ENCODE peak calls at places on chromosomes 6 and 20, in six cellular contexts. H is HepG2, J is HCT116, A is GM12878, G is H1, L is K562. E is an unnamed sample. For H3K4me1, the result is how much of the 10 kb centered on the place peaks cover.

GRCh38 chr6:132445201-132445951 is 44.1 kb upstream of the MOXD1 start:
- DNase-seq in H (no peak), J (no peak), A (no peak), G (no peak), L (no peak), E (no peak)

GRCh38 chr20:57315083-57315963 is 14.3 kb upstream of the SPO11 start:
- DNase-seq in H (no peak), J (no peak), A (no peak), G (no peak), L (no peak), E (no peak)

GRCh38 chr6:99241905-99242534 is 107.5 kb downstream of the FAXC start:
- DNase-seq in H (peak), J (peak), A (no peak), G (no peak), L (peak), E (peak)

GRCh38 chr6:128290221-128290620 is 230.2 kb downstream of the PTPRK start:
- DNase-seq in H (no peak), J (no peak), A (no peak), G (no peak), L (no peak), E (no peak)

GRCh38 chr6:8820313-8820712 is 385.0 kb upstream of the SLC35B3 start:
- DNase-seq in H (no peak), J (no peak), A (no peak), G (no peak), L (no peak), E (no peak)

GRCh38 chr6:43781941-43782704 is 12.1 kb downstream of the VEGFA start:
- DNase-seq in H (no peak), J (no peak), A (no peak), G (no peak), L (no peak), E (no peak)

GRCh38 chr20:16749573-16749972 is 1.4 kb downstream of the OTOR start:
- DNase-seq in H (peak), J (no peak), A (no peak), G (no peak), L (peak), E (no peak)

GRCh38 chr6:144123836-144124235 is 26.5 kb upstream of the STX11 start:
- DNase-seq in H (no peak), J (no peak), A (no peak), G (no peak), L (no peak), E (no peak)

GRCh38 chr6:144311361-144311760 is 26.2 kb downstream of the UTRN start:
- DNase-seq in H (no peak), J (no peak), A (no peak), G (no peak), L (no peak), E (no peak)

GRCh38 chr20:60718743-60719142 is 533.3 kb upstream of the CDH4 start:
- DNase-seq in H (no peak), J (no peak), A (no peak), G (no peak), L (peak), E (no peak)

GRCh38 chr6:225121-225721 is 67.1 kb upstream of the DUSP22 start:
- DNase-seq in H (no peak), J (no peak), A (peak), G (no peak), L (no peak), E (no peak)

DNA sequence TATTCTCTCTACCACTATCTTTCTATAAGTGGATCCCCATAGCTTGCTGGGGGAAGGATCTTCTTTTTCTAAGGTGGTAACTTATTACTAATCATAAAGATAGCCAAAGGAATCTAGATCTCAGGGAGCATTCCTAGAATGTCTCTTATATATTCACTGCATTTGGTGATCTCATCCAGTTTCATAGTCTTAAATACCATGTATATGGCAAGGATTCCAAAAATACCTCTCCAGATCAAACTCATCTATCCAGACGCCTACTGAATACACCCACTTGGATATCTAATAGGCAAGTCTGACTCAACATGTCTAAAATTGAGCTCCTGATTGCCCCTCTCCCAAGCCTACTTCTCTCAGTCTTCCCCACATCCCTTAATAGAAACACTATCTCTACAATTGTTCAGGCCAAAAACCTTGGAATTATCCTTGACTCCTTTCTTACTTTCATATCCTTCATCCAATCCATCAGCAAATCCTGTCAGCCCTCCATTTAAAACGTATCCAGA is 264.4 kb downstream of the HACE1 start:
- DNase-seq in H (no peak), J (no peak), A (no peak), G (no peak), L (no peak), E (no peak)
- H3K4me3 ChIP-seq in H (no peak), J (no peak), A (no peak), G (no peak), L (no peak), E (no peak)

GRCh38 chr6:36824262-36824661 is 15.0 kb downstream of the CPNE5 start:
- DNase-seq in H (no peak), J (no peak), A (no peak), G (no peak), L (no peak), E (no peak)

GRCh38 chr6:36826520-36827227 is 12.6 kb downstream of the CPNE5 start:
- DNase-seq in H (no peak), J (no peak), A (no peak), G (no peak), L (no peak), E (no peak)

GRCh38 chr6:36827261-36828079 is 11.8 kb downstream of the CPNE5 start:
- DNase-seq in H (no peak), J (no peak), A (no peak), G (no peak), L (peak), E (no peak)

GRCh38 chr6:36825452-36825851 is 13.8 kb downstream of the CPNE5 start:
- DNase-seq in H (no peak), J (no peak), A (no peak), G (no peak), L (peak), E (no peak)

GRCh38 chr6:36825996-36826395 is 13.2 kb downstream of the CPNE5 start:
- DNase-seq in H (no peak), J (no peak), A (no peak), G (no peak), L (no peak), E (no peak)
- H3K4me1 ChIP-seq in H (half or more), J (under half), A (under half), G (under half), L (under half), E (under half)

GRCh38 chr20:4830696-4831095 is 109.0 kb downstream of the PRND start:
- DNase-seq in H (no peak), J (no peak), A (no peak), G (no peak), L (no peak), E (no peak)

GRCh38 chr20:4829494-4830211 is 107.9 kb downstream of the PRND start:
- DNase-seq in H (no peak), J (no peak), A (no peak), G (no peak), L (no peak), E (no peak)

GRCh38 chr20:4832469-4832868 is 110.8 kb downstream of the PRND start:
- DNase-seq in H (no peak), J (no peak), A (no peak), G (no peak), L (no peak), E (no peak)

GRCh38 chr20:4830212-4830607 is 108.5 kb downstream of the PRND start:
- DNase-seq in H (no peak), J (no peak), A (no peak), G (no peak), L (no peak), E (no peak)

DNA sequence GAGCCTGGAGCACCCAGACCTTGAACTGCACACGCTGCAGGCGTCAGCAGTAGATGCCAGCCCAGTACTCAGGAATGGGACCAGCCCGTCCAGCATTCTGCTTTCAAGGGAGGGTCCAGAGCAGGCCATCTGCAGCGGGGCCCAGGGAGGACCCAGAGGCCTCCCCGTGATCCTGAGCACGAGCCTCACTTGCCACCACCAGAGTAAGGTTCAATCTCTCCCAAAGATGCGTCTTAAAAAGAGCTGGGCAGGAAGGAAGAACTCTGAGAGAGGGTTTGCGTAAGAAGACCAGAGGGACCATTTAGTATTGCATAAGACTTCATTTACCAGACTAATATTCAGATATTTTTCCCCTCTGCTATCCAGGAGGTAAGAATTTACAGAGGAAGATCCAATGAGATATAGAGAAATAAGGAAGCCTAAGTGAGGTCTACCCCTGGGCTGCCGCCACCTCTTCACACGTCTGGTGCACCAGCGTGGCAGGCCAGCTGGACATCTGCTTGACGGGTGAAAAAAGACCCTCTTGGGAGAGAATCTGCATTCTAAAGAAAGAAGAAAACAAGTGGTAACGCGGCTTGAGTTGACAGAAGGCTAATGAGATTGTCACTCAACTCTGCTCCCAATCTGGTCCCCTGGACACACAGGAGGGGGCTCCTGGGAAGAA is 107.3 kb downstream of the PRND start:
- DNase-seq in H (no peak), J (no peak), A (no peak), G (no peak), L (no peak), E (no peak)
- TF ChIP-seq ZNF274 in H (no peak), J (no peak), A (no peak), G (no peak), L (no peak), E (no peak)

GRCh38 chr6:139335447-139336210 is 38.8 kb downstream of the CITED2 start:
- DNase-seq in H (no peak), J (no peak), A (no peak), G (no peak), L (no peak), E (no peak)
- H3K4me3 ChIP-seq in H (no peak), J (no peak), A (no peak), G (no peak), L (no peak), E (no peak)

DNA sequence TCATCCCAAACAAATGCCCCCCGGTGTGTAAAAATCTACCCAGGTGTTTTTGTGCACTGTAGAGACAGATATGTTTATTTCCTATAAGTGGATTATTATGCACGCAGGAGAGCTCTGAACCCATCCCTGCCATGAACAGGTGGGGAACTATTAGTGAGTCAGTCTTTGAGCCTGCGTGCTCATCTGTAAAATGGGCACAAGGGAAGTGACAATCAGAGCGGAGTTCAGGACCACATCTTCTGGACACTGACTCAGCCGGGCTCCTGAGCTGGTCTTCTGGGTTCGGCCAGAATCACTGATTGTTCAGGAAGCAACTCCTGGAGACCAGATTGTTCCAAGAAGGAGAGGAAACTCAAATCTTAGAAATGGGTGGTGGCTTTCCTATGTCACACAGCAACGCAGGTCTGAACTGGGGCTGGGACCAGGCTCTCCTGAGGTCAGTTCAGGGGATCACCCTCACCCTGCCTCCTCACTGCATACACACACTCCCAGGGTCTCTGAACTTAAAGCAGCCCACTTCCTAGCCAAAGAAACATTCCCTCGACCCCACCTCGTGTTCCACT is 27.3 kb upstream of the TGM2 start:
- DNase-seq in H (no peak), J (no peak), A (no peak), G (no peak), L (no peak), E (no peak)
- H3K4me1 ChIP-seq in H (under half), J (under half), A (under half), G (under half), L (under half), E (under half)

DNA sequence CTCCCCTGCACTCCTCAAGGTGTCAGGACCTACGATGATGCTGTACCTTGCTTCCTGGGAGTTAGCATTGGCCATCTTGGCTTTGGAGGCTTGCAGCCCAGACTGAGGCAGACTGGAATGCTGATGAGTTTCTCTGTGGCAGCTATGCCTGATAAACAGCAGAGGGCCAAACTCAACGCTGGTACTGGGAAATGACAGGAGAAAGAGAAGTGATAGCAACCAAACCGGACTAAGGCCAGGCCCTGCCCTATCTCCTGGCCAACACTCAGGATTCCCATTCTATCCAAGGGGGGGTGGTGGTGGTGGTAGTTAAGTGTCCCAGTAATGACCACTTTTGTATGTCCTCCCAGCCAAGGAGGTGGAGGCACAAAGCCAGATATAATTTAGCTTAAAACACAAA is 90.0 kb upstream of the DTNBP1 start:
- DNase-seq in H (peak), J (no peak), A (no peak), G (no peak), L (peak), E (no peak)
- TF ChIP-seq ZNF274 in H (no peak), J (no peak), A (no peak), G (no peak), L (no peak), E (no peak)

GRCh38 chr6:40586800-40587201 is 363 bp downstream of the LRFN2 start:
- DNase-seq in H (no peak), J (no peak), A (no peak), G (no peak), L (no peak), E (no peak)
- H3K4me3 ChIP-seq in H (no peak), J (no peak), A (no peak), G (peak), L (no peak), E (peak)

DNA sequence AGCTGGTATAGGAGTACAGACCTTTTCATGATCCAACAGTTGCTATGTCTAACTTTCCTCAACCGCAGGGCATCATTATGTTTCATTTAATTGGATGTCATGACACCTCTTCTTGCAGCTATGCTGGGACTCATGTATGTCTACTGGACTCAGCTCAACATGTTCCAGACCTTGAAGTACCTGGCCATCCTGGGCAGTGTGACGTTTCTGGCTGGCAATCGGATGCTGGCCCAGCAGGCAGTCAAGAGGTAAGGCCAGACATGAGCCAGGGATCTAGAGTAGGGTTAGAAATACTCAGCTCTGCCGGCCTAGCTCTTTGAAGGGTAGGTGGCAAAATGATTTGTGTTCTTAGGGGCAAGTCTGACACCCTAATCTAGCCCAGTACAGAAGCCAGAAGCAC is 25.2 kb downstream of the GHRH start:
- DNase-seq in H (no peak), J (no peak), A (no peak), G (no peak), L (no peak), E (no peak)
- H3K4me1 ChIP-seq in H (under half), J (under half), A (under half), G (under half), L (under half), E (under half)